ENCODE peak calls at places on chromosome 19, in four cellular contexts. S is fibroblast of lung; H is PC-3; V is CD8-positive, alpha-beta memory T cell. T is an unnamed sample.

GRCh38 chr19:20247016-20247683 is 80.1 kb downstream of the ZNF486 start:
- DNase-seq in S (peak; percentile 17), H (peak; percentile 5), V (no peak), T (peak; percentile 63)

GRCh38 chr19:45304141-45304926 is 18.3 kb downstream of the CKM start:
- DNase-seq in S (no peak), H (no peak), V (no peak), T (no peak)

GRCh38 chr19:55189424-55189823 is 9.3 kb upstream of the SYT5 start:
- DNase-seq in S (peak; percentile 96), H (peak; percentile 99), V (no peak), T (no peak)

GRCh38 chr19:38506723-38507550 is 73.4 kb downstream of the RYR1 start:
- DNase-seq in S (no peak), H (peak; percentile 89), V (peak; percentile 84), T (peak; percentile 90)

GRCh38 chr19:41528106-41528505 is 47.9 kb upstream of the CEACAM21 start:
- DNase-seq in S (peak; percentile 14), H (no peak), V (no peak), T (no peak)

GRCh38 chr19:35011091-35011689 is 11.1 kb downstream of the GRAMD1A start:
- DNase-seq in S (no peak), H (no peak), V (peak; percentile 51), T (no peak)

GRCh38 chr19:4676955-4677731 is 7.0 kb upstream of the MYDGF start:
- DNase-seq in S (peak; percentile 37), H (peak; percentile 53), V (no peak), T (peak; percentile 84)

GRCh38 chr19:55112781-55113569 is 4.5 kb downstream of the PPP1R12C start:
- DNase-seq in S (no peak), H (no peak), V (no peak), T (no peak)

GRCh38 chr19:53660584-53660983 is 28.8 kb downstream of the DPRX start:
- DNase-seq in S (no peak), H (no peak), V (no peak), T (no peak)

GRCh38 chr19:39363909-39364457 is 21.8 kb downstream of the SAMD4B start:
- DNase-seq in S (peak; percentile 67), H (no peak), V (no peak), T (no peak)

GRCh38 chr19:45455707-45456499 is 11.9 kb upstream of the FOSB start:
- DNase-seq in S (peak; percentile 98), H (peak; percentile 95), V (peak; percentile 77), T (peak; percentile 71)

GRCh38 chr19:51338563-51339312 is 3.2 kb downstream of the VSIG10L start:
- DNase-seq in S (peak; percentile 69), H (peak; percentile 88), V (peak; percentile 77), T (peak; percentile 94)

GRCh38 chr19:1063030-1063908 is 3.7 kb upstream of the ARHGAP45 start:
- DNase-seq in S (no peak), H (peak; percentile 29), V (peak; percentile 65), T (no peak)

GRCh38 chr19:48835734-48836088 is 580 bp downstream of the HSD17B14 start:
- DNase-seq in S (peak; percentile 85), H (peak; percentile 87), V (peak; percentile 86), T (peak; percentile 95)

GRCh38 chr19:4543856-4544647 is 4.2 kb upstream of the LRG1 start:
- DNase-seq in S (no peak), H (no peak), V (no peak), T (no peak)

GRCh38 chr19:1505991-1506881 is 6.6 kb downstream of the ADAMTSL5 start:
- DNase-seq in S (no peak), H (no peak), V (no peak), T (no peak)

GRCh38 chr19:33953023-33953422 is 156.4 kb downstream of the KCTD15 start:
- DNase-seq in S (no peak), H (no peak), V (no peak), T (no peak)

GRCh38 chr19:48719263-48720171 is at the start of gene MAMSTR:
- DNase-seq in S (no peak), H (no peak), V (no peak), T (no peak)

GRCh38 chr19:4583961-4584669 is 24.6 kb upstream of the SEMA6B start:
- DNase-seq in S (no peak), H (peak; percentile 36), V (no peak), T (peak; percentile 78)

GRCh38 chr19:50804420-50805272 is 14.4 kb downstream of the ACP4 start:
- DNase-seq in S (peak; percentile 99), H (peak; percentile 99), V (peak; percentile 96), T (peak; percentile 99)

GRCh38 chr19:49820125-49820524 is 2.0 kb downstream of the MED25 start:
- DNase-seq in S (no peak), H (no peak), V (no peak), T (no peak)

GRCh38 chr19:14150041-14150769 is 13.8 kb upstream of the ASF1B start:
- DNase-seq in S (no peak), H (no peak), V (no peak), T (no peak)

GRCh38 chr19:20925481-20925880 is 2.4 kb downstream of the ZNF85 start:
- DNase-seq in S (no peak), H (no peak), V (no peak), T (no peak)

GRCh38 chr19:18905058-18905456 is 9.1 kb upstream of the CERS1 start:
- DNase-seq in S (no peak), H (no peak), V (no peak), T (no peak)
- H3K36me3 ChIP-seq in S (peaks cover 36% of the 10 kb centered on the region), H (peaks cover 11% of the 10 kb centered on the region), V (peaks cover 26% of the 10 kb centered on the region), T (no peaks in the 10 kb centered on the region)

DNA sequence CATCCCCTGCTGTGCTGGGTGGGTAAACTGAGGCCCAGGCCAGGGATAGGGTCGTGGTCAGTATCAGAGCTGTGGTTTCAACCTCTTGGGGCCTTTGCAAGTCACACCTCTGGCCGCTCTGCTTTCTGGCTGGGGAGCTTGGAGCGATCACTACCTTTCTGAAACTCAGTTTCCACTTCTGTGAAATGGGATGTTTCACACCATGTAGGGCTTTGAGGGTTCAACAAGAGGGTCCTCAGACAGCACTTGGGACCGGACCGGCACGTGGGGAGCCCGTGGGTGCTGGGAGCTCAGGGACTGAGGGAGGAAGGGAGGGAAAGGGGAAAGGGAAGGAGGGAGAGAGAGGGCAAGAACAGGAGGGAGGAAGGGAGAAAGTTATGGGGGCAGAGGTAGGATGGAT is 21.1 kb downstream of the PGLS start:
- DNase-seq in S (no peak), H (no peak), V (no peak), T (no peak)
- H3K36me3 ChIP-seq in S (no peaks in the 10 kb centered on the region), H (no peaks in the 10 kb centered on the region), V (no peaks in the 10 kb centered on the region), T (no peaks in the 10 kb centered on the region)

GRCh38 chr19:15280915-15281683 is 48.9 kb upstream of the EPHX3 start:
- DNase-seq in S (peak; percentile 91), H (peak; percentile 23), V (no peak), T (peak; percentile 96)
- H3K36me3 ChIP-seq in S (no peaks in the 10 kb centered on the region), H (no peaks in the 10 kb centered on the region), V (no peaks in the 10 kb centered on the region), T (no peaks in the 10 kb centered on the region)

GRCh38 chr19:28522545-28522922 is 690.4 kb downstream of the UQCRFS1 start:
- DNase-seq in S (no peak), H (no peak), V (no peak), T (no peak)

GRCh38 chr19:28523619-28524018 is 689.3 kb downstream of the UQCRFS1 start:
- DNase-seq in S (no peak), H (no peak), V (no peak), T (no peak)

GRCh38 chr19:28519950-28520861 is 692.7 kb downstream of the UQCRFS1 start:
- DNase-seq in S (no peak), H (peak; percentile 1), V (no peak), T (peak; percentile 17)

GRCh38 chr19:28521169-28521568 is 691.8 kb downstream of the UQCRFS1 start:
- DNase-seq in S (no peak), H (no peak), V (no peak), T (no peak)

DNA sequence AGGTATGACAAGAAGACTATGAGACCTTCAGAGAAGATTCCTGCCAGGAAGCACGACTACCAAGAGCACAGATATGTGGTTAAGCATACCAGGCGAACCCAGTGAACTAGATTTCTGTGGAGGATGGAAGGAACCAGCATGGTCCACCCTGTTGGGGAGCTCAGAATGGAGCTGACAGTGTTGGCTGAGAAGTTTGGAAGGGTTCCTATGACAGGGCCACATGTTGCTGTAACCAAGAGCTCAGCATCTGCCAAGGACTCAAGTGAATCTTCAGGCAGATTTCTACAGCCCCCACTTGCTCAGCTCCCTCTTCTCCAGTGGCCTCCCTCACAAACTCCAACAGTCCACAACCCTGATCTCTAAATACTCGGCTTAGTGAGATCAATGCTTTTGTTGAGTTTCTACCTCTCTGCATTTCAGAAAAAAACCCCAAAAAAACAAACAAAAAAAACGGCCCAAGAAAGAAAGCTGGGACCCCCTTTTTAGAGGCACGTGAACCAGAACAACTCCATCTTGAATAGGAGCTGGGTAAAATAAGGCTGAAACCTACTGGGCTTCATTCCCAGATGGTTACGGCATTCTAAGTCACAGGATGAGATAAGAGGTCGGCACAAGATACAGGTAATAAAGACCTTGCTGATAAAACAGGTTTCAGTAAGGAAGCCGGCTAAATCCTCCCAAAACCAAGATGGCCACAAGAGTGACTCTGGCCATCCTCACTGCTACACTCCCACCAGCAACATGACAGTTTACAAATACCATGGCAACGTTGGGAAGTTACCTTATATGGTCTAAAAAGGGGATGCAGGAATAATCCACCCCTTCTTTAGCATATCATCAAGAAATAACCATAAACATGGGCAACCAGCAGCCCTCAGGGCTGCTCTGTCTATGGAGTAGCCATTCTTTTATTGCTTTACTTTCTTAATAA is 691.1 kb downstream of the UQCRFS1 start:
- DNase-seq in S (no peak), H (no peak), V (no peak), T (no peak)
- H3K36me3 ChIP-seq in S (no peaks in the 10 kb centered on the region), H (no peaks in the 10 kb centered on the region), V (no peaks in the 10 kb centered on the region), T (no peaks in the 10 kb centered on the region)

DNA sequence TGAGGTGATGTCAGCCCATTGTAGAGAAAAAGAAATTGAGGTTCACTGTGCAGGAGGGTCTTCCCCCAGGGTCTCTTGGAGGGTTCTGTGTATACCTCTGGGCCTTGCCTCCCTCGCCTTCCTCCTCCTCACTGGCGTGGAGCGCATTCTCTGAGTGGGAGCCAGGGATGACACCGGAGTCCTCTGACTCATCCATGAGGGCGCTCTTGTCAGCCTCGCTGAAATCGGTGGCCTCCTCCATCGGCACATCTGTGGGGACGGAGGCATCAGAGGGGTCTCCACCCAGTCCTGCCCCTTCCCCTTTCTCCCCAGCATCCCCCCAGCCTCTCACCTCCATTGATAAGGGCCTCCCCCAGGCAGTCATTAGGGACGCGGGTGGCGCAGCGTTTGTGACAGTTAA is 16.2 kb downstream of the PRKD2 start:
- DNase-seq in S (no peak), H (no peak), V (no peak), T (no peak)
- H3K36me3 ChIP-seq in S (peaks cover 19% of the 10 kb centered on the region), H (peaks cover 15% of the 10 kb centered on the region), V (peaks cover 74% of the 10 kb centered on the region), T (peaks cover 9% of the 10 kb centered on the region)

GRCh38 chr19:6604906-6605305 is 14.0 kb upstream of the CD70 start:
- DNase-seq in S (no peak), H (no peak), V (no peak), T (no peak)
- H3K36me3 ChIP-seq in S (no peaks in the 10 kb centered on the region), H (no peaks in the 10 kb centered on the region), V (no peaks in the 10 kb centered on the region), T (no peaks in the 10 kb centered on the region)

DNA sequence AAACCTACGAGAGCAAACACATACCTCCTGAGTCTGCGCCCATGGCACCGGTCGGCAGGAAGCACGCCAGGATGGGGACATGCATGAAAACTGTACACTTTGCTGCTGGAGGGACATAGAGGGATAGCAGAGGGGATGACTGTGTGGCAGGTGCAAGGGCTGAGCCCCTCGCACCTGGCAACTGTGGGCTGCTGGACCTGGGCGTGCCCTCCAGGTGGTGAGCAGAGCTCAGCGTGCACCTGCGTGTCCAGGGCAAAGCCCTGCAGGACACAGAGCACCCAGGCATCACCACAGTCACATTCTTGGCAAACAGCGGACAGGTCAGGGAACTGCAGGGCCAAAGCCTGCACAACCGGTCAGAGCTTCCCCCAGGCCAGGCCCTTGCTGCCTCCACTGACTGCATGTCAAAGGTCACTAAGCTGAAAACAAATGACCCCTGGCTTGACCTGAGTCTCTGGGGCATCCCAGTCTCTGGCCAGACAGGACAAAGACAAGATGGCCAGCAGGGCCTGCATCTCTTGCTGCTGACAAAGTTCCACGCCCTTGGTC is 9.0 kb upstream of the ISYNA1 start:
- DNase-seq in S (no peak), H (no peak), V (no peak), T (no peak)
- H3K36me3 ChIP-seq in S (peaks cover 35% of the 10 kb centered on the region), H (peaks cover 25% of the 10 kb centered on the region), V (peaks cover 32% of the 10 kb centered on the region), T (no peaks in the 10 kb centered on the region)